ENCODE peak calls at places on chromosomes 16 and 17, in seven cellular contexts. One of them, this sample, is unnamed.

GRCh38 chr17:40301315-40301714 is 7.7 kb upstream of the RARA start:
- DNase-seq in H1: no peak
- DNase-seq in mesenchymal stem cell: no peak
- DNase-seq in mesendoderm: peak
- DNase-seq in H9: no peak
- DNase-seq in neuronal stem cell: no peak
- DNase-seq in IMR-90: no peak
- DNase-seq in this sample: no peak

GRCh38 chr16:12062343-12063003 is 85.9 kb downstream of the SNX29 start:
- DNase-seq in H9: no peak
- DNase-seq in neuronal stem cell: no peak
- DNase-seq in mesenchymal stem cell: peak
- DNase-seq in IMR-90: peak
- DNase-seq in H1: no peak
- DNase-seq in mesendoderm: peak
- DNase-seq in this sample: peak

GRCh38 chr17:6084226-6085161 is 14.3 kb downstream of the WSCD1 start:
- DNase-seq in IMR-90: no peak
- DNase-seq in neuronal stem cell: no peak
- DNase-seq in mesenchymal stem cell: no peak
- DNase-seq in mesendoderm: no peak
- DNase-seq in H1: no peak
- DNase-seq in H9: no peak
- DNase-seq in this sample: no peak

GRCh38 chr16:9843424-9844013 is 338.7 kb downstream of the GRIN2A start:
- DNase-seq in neuronal stem cell: no peak
- DNase-seq in mesenchymal stem cell: no peak
- DNase-seq in mesendoderm: no peak
- DNase-seq in IMR-90: no peak
- DNase-seq in H9: no peak
- DNase-seq in H1: no peak
- DNase-seq in this sample: no peak

GRCh38 chr16:11833951-11834695 is 17.2 kb downstream of the RSL1D1 start:
- DNase-seq in IMR-90: peak
- DNase-seq in H1: no peak
- DNase-seq in neuronal stem cell: no peak
- DNase-seq in H9: no peak
- DNase-seq in mesenchymal stem cell: peak
- DNase-seq in mesendoderm: no peak
- DNase-seq in this sample: peak

GRCh38 chr17:43134774-43135453 is 9.8 kb upstream of the BRCA1 start:
- DNase-seq in mesendoderm: no peak
- DNase-seq in neuronal stem cell: no peak
- DNase-seq in H9: peak
- DNase-seq in H1: no peak
- DNase-seq in mesenchymal stem cell: no peak
- DNase-seq in IMR-90: no peak
- DNase-seq in this sample: no peak

GRCh38 chr17:70661342-70662222 is 492.2 kb downstream of the KCNJ2 start:
- DNase-seq in H9: no peak
- DNase-seq in H1: no peak
- DNase-seq in mesendoderm: no peak
- DNase-seq in neuronal stem cell: no peak
- DNase-seq in IMR-90: peak
- DNase-seq in mesenchymal stem cell: peak
- DNase-seq in this sample: no peak

GRCh38 chr17:82754297-82755208 is 2.7 kb downstream of the TBCD start:
- DNase-seq in neuronal stem cell: peak
- DNase-seq in H9: peak
- DNase-seq in IMR-90: no peak
- DNase-seq in mesendoderm: peak
- DNase-seq in mesenchymal stem cell: no peak
- DNase-seq in H1: peak
- DNase-seq in this sample: no peak

GRCh38 chr17:6187836-6188235 is 117.7 kb downstream of the WSCD1 start:
- DNase-seq in neuronal stem cell: no peak
- DNase-seq in mesenchymal stem cell: no peak
- DNase-seq in H1: no peak
- DNase-seq in H9: peak
- DNase-seq in mesendoderm: no peak
- DNase-seq in IMR-90: no peak
- DNase-seq in this sample: no peak

GRCh38 chr16:85004587-85005205 is 6.6 kb downstream of the ZDHHC7 start:
- DNase-seq in mesenchymal stem cell: peak
- DNase-seq in H9: no peak
- DNase-seq in neuronal stem cell: no peak
- DNase-seq in IMR-90: peak
- DNase-seq in mesendoderm: peak
- DNase-seq in H1: no peak
- DNase-seq in this sample: peak

GRCh38 chr17:38844261-38844757 is 9.2 kb downstream of the RPL23 start:
- DNase-seq in mesendoderm: peak
- DNase-seq in H9: no peak
- DNase-seq in IMR-90: no peak
- DNase-seq in mesenchymal stem cell: peak
- DNase-seq in H1: no peak
- DNase-seq in neuronal stem cell: no peak
- DNase-seq in this sample: no peak

GRCh38 chr17:58329035-58329807 is 626 bp upstream of the TSPOAP1 start:
- DNase-seq in mesendoderm: peak
- DNase-seq in H9: no peak
- DNase-seq in IMR-90: no peak
- DNase-seq in H1: peak
- DNase-seq in neuronal stem cell: no peak
- DNase-seq in mesenchymal stem cell: no peak
- DNase-seq in this sample: no peak

GRCh38 chr16:49441366-49441780 is 67.8 kb downstream of the C16orf78 start:
- DNase-seq in neuronal stem cell: no peak
- DNase-seq in H1: peak
- DNase-seq in IMR-90: no peak
- DNase-seq in mesenchymal stem cell: no peak
- DNase-seq in H9: peak
- DNase-seq in mesendoderm: peak
- DNase-seq in this sample: no peak

GRCh38 chr16:86761117-86761971 is 183.0 kb downstream of the FOXL1 start:
- DNase-seq in mesenchymal stem cell: peak
- DNase-seq in H9: peak
- DNase-seq in IMR-90: peak
- DNase-seq in mesendoderm: peak
- DNase-seq in H1: peak
- DNase-seq in neuronal stem cell: peak
- DNase-seq in this sample: no peak

GRCh38 chr16:51245306-51245705 is 94.2 kb upstream of the SALL1 start:
- DNase-seq in IMR-90: no peak
- DNase-seq in mesenchymal stem cell: no peak
- DNase-seq in neuronal stem cell: no peak
- DNase-seq in mesendoderm: no peak
- DNase-seq in H1: no peak
- DNase-seq in H9: no peak
- DNase-seq in this sample: no peak

GRCh38 chr16:8644151-8644512 is 22.6 kb downstream of the METTL22 start:
- DNase-seq in mesenchymal stem cell: no peak
- DNase-seq in IMR-90: no peak
- DNase-seq in H1: no peak
- DNase-seq in H9: no peak
- DNase-seq in mesendoderm: no peak
- DNase-seq in neuronal stem cell: no peak
- DNase-seq in this sample: no peak

GRCh38 chr16:75264999-75265910 is 13.8 kb upstream of the BCAR1 start:
- DNase-seq in H9: no peak
- DNase-seq in neuronal stem cell: no peak
- DNase-seq in IMR-90: no peak
- DNase-seq in H1: peak
- DNase-seq in mesenchymal stem cell: peak
- DNase-seq in mesendoderm: no peak
- DNase-seq in this sample: no peak

GRCh38 chr17:17468217-17469010 is 8.4 kb upstream of the MED9 start:
- DNase-seq in mesendoderm: no peak
- DNase-seq in neuronal stem cell: no peak
- DNase-seq in H1: no peak
- DNase-seq in H9: no peak
- DNase-seq in IMR-90: no peak
- DNase-seq in mesenchymal stem cell: no peak
- DNase-seq in this sample: no peak

GRCh38 chr17:41813699-41814124 is 908 bp downstream of the FKBP10 start:
- DNase-seq in IMR-90: no peak
- DNase-seq in neuronal stem cell: no peak
- DNase-seq in H9: no peak
- DNase-seq in mesenchymal stem cell: peak
- DNase-seq in H1: no peak
- DNase-seq in mesendoderm: no peak
- DNase-seq in this sample: no peak

GRCh38 chr16:67417333-67418061 is 1.2 kb upstream of the ZDHHC1 start:
- DNase-seq in mesenchymal stem cell: no peak
- DNase-seq in mesendoderm: no peak
- DNase-seq in H1: no peak
- DNase-seq in IMR-90: no peak
- DNase-seq in neuronal stem cell: no peak
- DNase-seq in H9: no peak
- DNase-seq in this sample: peak

GRCh38 chr16:78742501-78743283 is 643.2 kb downstream of the WWOX start:
- DNase-seq in H1: no peak
- DNase-seq in H9: no peak
- DNase-seq in IMR-90: peak
- DNase-seq in mesenchymal stem cell: peak
- DNase-seq in mesendoderm: peak
- DNase-seq in neuronal stem cell: no peak
- DNase-seq in this sample: peak

GRCh38 chr16:51591480-51591879 is 440.4 kb upstream of the SALL1 start:
- DNase-seq in IMR-90: no peak
- DNase-seq in mesenchymal stem cell: no peak
- DNase-seq in H1: no peak
- DNase-seq in mesendoderm: no peak
- DNase-seq in neuronal stem cell: no peak
- DNase-seq in H9: no peak
- DNase-seq in this sample: no peak

GRCh38 chr16:24955975-24956731 is 59.0 kb downstream of the ARHGAP17 start:
- DNase-seq in mesendoderm: no peak
- DNase-seq in mesenchymal stem cell: no peak
- DNase-seq in H9: no peak
- DNase-seq in H1: no peak
- DNase-seq in IMR-90: no peak
- DNase-seq in neuronal stem cell: no peak
- DNase-seq in this sample: no peak

GRCh38 chr16:24954137-24954536 is 61.0 kb downstream of the ARHGAP17 start:
- DNase-seq in mesendoderm: no peak
- DNase-seq in H1: no peak
- DNase-seq in H9: no peak
- DNase-seq in mesenchymal stem cell: no peak
- DNase-seq in IMR-90: no peak
- DNase-seq in neuronal stem cell: no peak
- DNase-seq in this sample: no peak

GRCh38 chr16:24946155-24946554 is 69.0 kb downstream of the ARHGAP17 start:
- DNase-seq in mesendoderm: no peak
- DNase-seq in H9: no peak
- DNase-seq in IMR-90: no peak
- DNase-seq in H1: no peak
- DNase-seq in neuronal stem cell: no peak
- DNase-seq in mesenchymal stem cell: no peak
- DNase-seq in this sample: no peak

GRCh38 chr16:24953721-24954120 is 61.4 kb downstream of the ARHGAP17 start:
- DNase-seq in mesendoderm: no peak
- DNase-seq in mesenchymal stem cell: no peak
- DNase-seq in neuronal stem cell: no peak
- DNase-seq in H1: no peak
- DNase-seq in IMR-90: no peak
- DNase-seq in H9: no peak
- DNase-seq in this sample: no peak

GRCh38 chr16:24950275-24950674 is 64.9 kb downstream of the ARHGAP17 start:
- DNase-seq in mesendoderm: no peak
- DNase-seq in H9: no peak
- DNase-seq in H1: no peak
- DNase-seq in IMR-90: peak
- DNase-seq in neuronal stem cell: no peak
- DNase-seq in mesenchymal stem cell: peak
- DNase-seq in this sample: no peak
- H3K23ac ChIP-seq in mesendoderm: no peak
- H3K23ac ChIP-seq in H9: no peak
- H3K23ac ChIP-seq in H1: no peak
- H3K23ac ChIP-seq in IMR-90: no peak
- H3K23ac ChIP-seq in neuronal stem cell: no peak
- H3K23ac ChIP-seq in mesenchymal stem cell: no peak
- H3K23ac ChIP-seq in this sample: no peak

GRCh38 chr17:59355695-59356323 is 24.4 kb downstream of the YPEL2 start:
- DNase-seq in IMR-90: no peak
- DNase-seq in mesendoderm: no peak
- DNase-seq in mesenchymal stem cell: no peak
- DNase-seq in H1: no peak
- DNase-seq in neuronal stem cell: no peak
- DNase-seq in H9: no peak
- DNase-seq in this sample: no peak
- H3K23ac ChIP-seq in IMR-90: no peak
- H3K23ac ChIP-seq in mesendoderm: no peak
- H3K23ac ChIP-seq in mesenchymal stem cell: no peak
- H3K23ac ChIP-seq in H1: no peak
- H3K23ac ChIP-seq in neuronal stem cell: no peak
- H3K23ac ChIP-seq in H9: no peak
- H3K23ac ChIP-seq in this sample: no peak

GRCh38 chr17:65542067-65542466 is 19.4 kb downstream of the AXIN2 start:
- DNase-seq in H1: no peak
- DNase-seq in neuronal stem cell: no peak
- DNase-seq in H9: no peak
- DNase-seq in mesendoderm: no peak
- DNase-seq in IMR-90: no peak
- DNase-seq in mesenchymal stem cell: no peak
- DNase-seq in this sample: no peak
- H3K23ac ChIP-seq in H1: no peak
- H3K23ac ChIP-seq in neuronal stem cell: no peak
- H3K23ac ChIP-seq in H9: no peak
- H3K23ac ChIP-seq in mesendoderm: no peak
- H3K23ac ChIP-seq in IMR-90: no peak
- H3K23ac ChIP-seq in mesenchymal stem cell: no peak
- H3K23ac ChIP-seq in this sample: no peak

DNA sequence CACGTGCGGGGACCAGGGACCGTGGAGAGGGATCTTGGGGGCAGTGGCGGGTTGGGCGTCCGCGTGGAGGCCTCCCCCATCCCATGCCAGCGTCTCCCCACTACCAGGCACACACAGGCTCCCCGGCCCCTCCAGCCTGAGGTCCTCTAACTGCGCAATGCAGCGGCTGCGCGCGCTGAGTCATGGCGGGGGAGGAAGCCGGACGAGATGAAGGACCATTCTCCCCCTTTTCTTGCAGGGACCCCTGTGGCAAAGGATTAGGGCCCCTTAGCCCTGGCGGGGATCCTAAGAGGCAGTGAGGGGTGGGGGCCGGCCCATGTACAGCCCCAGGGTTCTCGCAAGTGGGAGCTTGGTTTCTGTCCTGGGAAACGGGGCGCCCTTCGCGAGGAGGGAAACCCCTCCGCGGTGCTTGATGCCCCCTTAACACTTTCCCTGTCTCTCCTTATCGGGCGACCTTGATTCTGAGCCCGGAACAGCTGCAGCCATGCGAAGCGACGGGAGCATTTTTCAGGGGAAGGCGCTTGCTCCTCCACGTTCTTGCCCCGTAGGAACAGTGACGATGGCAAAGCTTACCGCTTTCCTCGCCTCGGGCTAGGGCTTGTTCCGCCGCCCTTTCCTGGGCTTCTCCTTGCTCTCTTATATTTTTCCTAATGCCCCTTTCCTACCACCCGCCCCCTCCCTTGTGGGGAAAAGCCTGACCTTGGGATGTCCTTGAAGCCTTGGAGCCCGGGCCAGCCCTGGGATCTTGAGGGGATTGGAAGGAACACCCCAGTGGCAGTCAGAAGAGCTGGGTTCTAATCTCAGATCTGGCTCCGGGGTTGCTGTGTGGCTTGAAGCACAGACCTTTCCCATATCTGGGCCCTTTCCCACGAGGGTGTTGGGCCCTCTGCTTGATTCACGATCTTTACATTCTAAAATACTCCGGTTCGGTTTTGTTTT is 652 bp downstream of the ALDOA start:
- DNase-seq in H1: no peak
- DNase-seq in neuronal stem cell: no peak
- DNase-seq in H9: no peak
- DNase-seq in mesendoderm: peak
- DNase-seq in mesenchymal stem cell: no peak
- DNase-seq in IMR-90: peak
- DNase-seq in this sample: peak
- H3K23ac ChIP-seq in H1: no peak
- H3K23ac ChIP-seq in neuronal stem cell: peak
- H3K23ac ChIP-seq in H9: no peak
- H3K23ac ChIP-seq in mesendoderm: peak
- H3K23ac ChIP-seq in mesenchymal stem cell: peak
- H3K23ac ChIP-seq in IMR-90: peak
- H3K23ac ChIP-seq in this sample: no peak